ENCODE peak calls at places on chromosomes 7 and 10, in nine cellular contexts. G is skeletal muscle cell; O is adrenal gland; Z is brain microvascular endothelial cell; Y is HepG2; F is ovary; A is fibroblast of pulmonary artery; Q is naive thymus-derived CD4-positive, alpha-beta T cell; R is uterus. S is an unnamed sample.
A peak's percentile ranks its signal among the peaks of the same experiment; 100 is the strongest.

GRCh38 chr7:70749831-70750230 is 382.1 kb upstream of the GALNT17 start:
- DNase-seq in G (no peak), O (no peak), Z (no peak), Y (no peak), F (no peak), A (no peak), Q (no peak), R (no peak), S (no peak)

GRCh38 chr7:14294637-14295036 is 305.2 kb upstream of the ETV1 start:
- DNase-seq in G (no peak), O (no peak), Z (no peak), Y (no peak), F (no peak), A (no peak), Q (no peak), R (no peak), S (peak; percentile 10)

GRCh38 chr7:42151309-42151708 is 85.7 kb downstream of the GLI3 start:
- DNase-seq in G (peak; percentile 39), O (no peak), Z (no peak), Y (no peak), F (no peak), A (peak; percentile 39), Q (no peak), R (no peak), S (peak; percentile 49)

GRCh38 chr7:141023305-141023704 is 8.6 kb upstream of the MRPS33 start:
- DNase-seq in G (no peak), O (no peak), Z (no peak), Y (no peak), F (no peak), A (no peak), Q (peak; percentile 37), R (no peak), S (no peak)

GRCh38 chr7:42618649-42619315 is 293.1 kb downstream of the C7orf25 start:
- DNase-seq in G (no peak), O (no peak), Z (no peak), Y (no peak), F (no peak), A (no peak), Q (no peak), R (no peak), S (no peak)

GRCh38 chr10:79260803-79261740 is 86.2 kb upstream of the PPIF start:
- DNase-seq in G (no peak), O (peak; percentile 46), Z (no peak), Y (peak; percentile 58), F (peak; percentile 63), A (peak; percentile 30), Q (no peak), R (peak; percentile 70), S (peak; percentile 46)

GRCh38 chr7:22729180-22729579 is 2.2 kb downstream of the IL6 start:
- DNase-seq in G (no peak), O (no peak), Z (peak; percentile 4), Y (no peak), F (no peak), A (peak; percentile 33), Q (no peak), R (no peak), S (no peak)

GRCh38 chr10:557792-558328 is 131.6 kb downstream of the DIP2C start:
- DNase-seq in G (no peak), O (no peak), Z (no peak), Y (no peak), F (no peak), A (no peak), Q (peak; percentile 5), R (peak; percentile 39), S (no peak)

GRCh38 chr10:88379575-88379974 is 203.5 kb downstream of the RNLS start:
- DNase-seq in G (peak; percentile 78), O (peak; percentile 21), Z (peak; percentile 76), Y (no peak), F (no peak), A (peak; percentile 75), Q (no peak), R (peak; percentile 22), S (no peak)

GRCh38 chr10:107873007-107873406 is 708.5 kb upstream of the SORCS1 start:
- DNase-seq in G (no peak), O (no peak), Z (no peak), Y (no peak), F (no peak), A (no peak), Q (no peak), R (no peak), S (no peak)

DNA sequence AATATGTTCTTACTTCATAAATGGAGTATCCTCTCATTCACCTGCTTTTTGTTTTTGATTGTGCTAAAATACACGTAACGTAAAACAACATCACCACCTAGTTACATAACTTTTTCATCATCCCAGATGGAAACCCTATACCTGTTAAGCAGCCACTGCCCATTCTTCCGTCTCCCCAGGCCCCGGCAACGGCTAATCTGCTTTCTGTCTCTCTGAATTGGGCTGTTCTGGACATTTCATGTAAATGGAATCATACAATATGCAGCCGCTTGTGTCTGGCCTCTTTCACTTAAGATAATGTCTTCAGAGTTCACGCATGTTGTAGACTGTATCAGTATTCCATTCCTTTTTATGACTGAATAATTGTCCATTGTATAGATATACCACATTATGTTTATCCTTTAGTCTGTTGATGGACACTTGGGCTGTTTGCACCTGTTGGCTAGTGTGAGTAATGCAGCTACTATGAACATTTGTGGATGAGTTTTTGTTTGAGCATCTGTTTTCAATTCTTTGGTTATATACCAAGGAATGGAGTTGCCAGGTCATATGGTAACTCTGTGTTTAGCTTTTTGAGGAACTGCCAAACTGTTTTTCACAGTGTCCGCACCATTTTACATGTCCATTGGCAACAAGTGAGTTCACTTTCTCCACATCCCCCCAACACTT is 14.1 kb upstream of the SUN1 start:
- DNase-seq in G (no peak), O (no peak), Z (peak; percentile 42), Y (peak; percentile 48), F (peak; percentile 7), A (peak; percentile 52), Q (no peak), R (no peak), S (no peak)
- H3K4me3 ChIP-seq in G (no peak overlapping the region), O (no peak overlapping the region), Z (no peak overlapping the region), Y (peak overlapping the region; percentile 77), F (no peak overlapping the region), A (no peak overlapping the region), Q (peak overlapping the region; percentile 57), R (peak overlapping the region; percentile 89), S (peak overlapping the region; percentile 92)

DNA sequence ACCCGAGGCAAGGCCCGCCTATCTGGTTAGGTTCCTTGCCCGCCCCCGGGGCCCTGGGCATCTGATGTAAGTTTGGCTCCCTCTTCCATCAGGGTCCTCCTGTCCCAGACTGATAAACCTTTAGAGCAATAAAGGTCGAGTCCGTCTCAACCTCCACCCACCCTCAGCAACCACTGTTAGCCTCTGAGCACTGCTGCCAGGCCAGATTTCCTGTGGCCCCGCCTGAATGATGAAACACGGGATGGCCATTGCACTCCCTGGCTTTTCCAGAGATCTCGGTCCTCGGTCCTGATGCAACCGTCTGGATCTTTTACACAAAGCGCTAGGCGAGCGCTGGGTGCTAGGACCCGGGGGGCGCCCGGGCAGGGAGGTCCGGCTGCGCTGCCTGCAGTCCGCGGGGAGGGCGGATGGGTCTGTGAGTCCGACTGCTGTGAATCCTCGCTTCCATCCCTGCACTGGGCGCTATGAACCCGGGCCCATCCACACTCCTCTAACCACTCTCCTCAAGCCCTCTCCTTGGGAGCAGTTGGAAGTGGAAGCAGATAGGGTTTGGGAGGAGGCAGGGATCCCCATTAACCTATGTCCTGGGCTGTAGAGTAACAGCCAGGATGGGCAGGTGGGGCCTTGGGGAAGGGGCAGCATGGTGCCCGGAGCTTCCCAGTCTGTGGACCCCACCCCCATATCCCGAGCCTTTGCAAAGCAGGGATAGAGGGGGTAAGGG is 875 bp upstream of the DDIT4 start:
- DNase-seq in G (peak; percentile 93), O (peak; percentile 93), Z (peak; percentile 94), Y (peak; percentile 88), F (peak; percentile 90), A (peak; percentile 98), Q (peak; percentile 12), R (peak; percentile 95), S (peak; percentile 81)
- H3K4me3 ChIP-seq in G (peak overlapping the region; percentile 99), O (peak overlapping the region; percentile 42), Z (peak overlapping the region; percentile 99), Y (peak overlapping the region; percentile 81), F (peak overlapping the region; percentile 77), A (peak overlapping the region; percentile 100), Q (peak overlapping the region; percentile 95), R (peak overlapping the region; percentile 97), S (peak overlapping the region; percentile 97)

DNA sequence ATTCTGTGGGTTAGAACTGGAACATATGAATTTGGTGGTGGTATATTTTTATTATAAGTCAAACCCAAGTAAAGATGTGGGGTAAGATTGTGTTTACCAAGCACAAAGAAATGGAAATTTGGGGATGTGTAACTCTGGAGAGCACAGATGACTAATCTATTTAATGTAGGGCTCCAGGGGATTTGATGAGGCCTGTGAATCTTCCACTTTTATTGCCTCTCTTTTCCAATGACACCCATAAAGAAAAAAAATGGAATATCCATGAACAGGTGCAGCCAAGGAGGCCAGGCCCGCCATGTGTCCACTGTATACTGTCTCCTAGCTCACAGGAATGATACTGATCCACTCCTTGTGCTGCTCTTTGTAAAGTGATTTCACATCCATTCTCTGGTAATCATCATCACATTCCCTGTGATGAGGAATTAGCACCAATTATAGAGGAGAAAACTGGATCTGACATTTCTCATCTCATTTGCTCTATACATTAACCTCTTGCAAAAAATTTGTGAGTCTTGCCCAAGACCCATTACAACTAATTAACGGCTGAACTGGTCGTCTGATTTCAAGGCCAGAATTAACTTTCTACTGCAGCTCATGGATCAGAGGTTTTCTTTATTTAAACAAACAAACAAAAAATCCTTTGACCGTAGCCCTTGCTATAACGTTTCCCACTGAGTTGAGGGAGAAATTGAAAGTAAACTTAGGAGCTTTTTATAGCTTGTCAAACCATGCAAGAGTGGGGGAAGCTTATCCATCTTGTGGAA is 3.0 kb downstream of the SRGN start:
- DNase-seq in G (no peak), O (no peak), Z (no peak), Y (no peak), F (no peak), A (no peak), Q (no peak), R (no peak), S (no peak)
- H3K4me3 ChIP-seq in G (no peak overlapping the region), O (no peak overlapping the region), Z (peak overlapping the region; percentile 70), Y (no peak overlapping the region), F (no peak overlapping the region), A (peak overlapping the region; percentile 87), Q (peak overlapping the region; percentile 84), R (no peak overlapping the region), S (no peak overlapping the region)

GRCh38 chr7:128741491-128741890 is 2.3 kb downstream of the CALU start:
- DNase-seq in G (no peak), O (no peak), Z (no peak), Y (no peak), F (no peak), A (no peak), Q (no peak), R (no peak), S (no peak)
- H3K4me3 ChIP-seq in G (peak overlapping the region; percentile 82), O (no peak overlapping the region), Z (peak overlapping the region; percentile 98), Y (peak overlapping the region; percentile 67), F (peak overlapping the region; percentile 1), A (peak overlapping the region; percentile 92), Q (no peak overlapping the region), R (no peak overlapping the region), S (no peak overlapping the region)

DNA sequence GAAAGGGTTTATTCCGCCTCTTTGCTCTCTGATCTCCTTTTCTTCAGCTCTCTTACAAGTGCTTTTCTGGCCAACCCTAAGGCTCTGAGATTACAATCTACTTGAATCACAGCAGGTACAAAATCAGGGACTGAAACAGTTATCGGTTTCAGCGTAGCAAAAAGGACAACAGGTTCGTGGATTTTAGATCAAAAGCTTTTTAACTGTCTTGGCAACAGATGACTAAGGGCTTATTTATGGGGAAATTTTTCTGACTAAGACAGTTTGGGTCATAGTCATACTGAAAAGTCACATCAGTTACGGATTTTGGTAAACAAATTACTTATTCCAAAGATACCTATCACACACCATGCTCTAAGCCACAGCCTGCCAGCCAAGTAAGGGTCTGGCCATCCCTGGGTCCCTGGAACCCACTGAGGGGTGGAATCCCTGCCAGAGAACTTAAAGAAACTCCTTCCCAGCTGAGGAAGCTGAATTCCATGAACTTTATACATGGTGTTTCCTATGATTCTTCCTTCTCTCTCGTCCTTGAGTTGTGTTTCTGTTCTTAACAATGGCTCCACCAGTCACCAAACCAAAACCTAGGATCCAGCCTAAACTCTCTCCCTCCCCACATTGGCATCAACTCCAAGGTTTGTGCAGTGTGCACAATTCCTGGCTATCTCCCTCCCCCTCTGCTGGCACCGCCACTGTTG is 169.3 kb downstream of the FAM107B start:
- DNase-seq in G (no peak), O (no peak), Z (no peak), Y (peak; percentile 44), F (no peak), A (peak; percentile 45), Q (no peak), R (no peak), S (no peak)
- H3K4me3 ChIP-seq in G (peak overlapping the region; percentile 58), O (peak overlapping the region; percentile 72), Z (peak overlapping the region; percentile 61), Y (no peak overlapping the region), F (peak overlapping the region; percentile 52), A (peak overlapping the region; percentile 63), Q (peak overlapping the region; percentile 40), R (peak overlapping the region; percentile 47), S (peak overlapping the region; percentile 54)